ENCODE peak calls at places on chromosomes 12 and 14, in four cellular contexts. C, Q, L and S are unnamed samples.

GRCh38 chr12:13194462-13195110 is 1.9 kb upstream of the EMP1 start:
- DNase-seq in Q (peak; percentile 68), C (no peak), L (no peak), S (peak; percentile 52)

GRCh38 chr14:53128303-53128702 is 24.8 kb downstream of the DDHD1 start:
- DNase-seq in C (no peak), L (no peak), Q (peak; percentile 16), S (no peak)

GRCh38 chr12:27179399-27180214 is 64.5 kb upstream of the STK38L start:
- DNase-seq in L (peak; percentile 74), C (peak; percentile 100), Q (peak; percentile 92), S (peak; percentile 95)

GRCh38 chr14:29648045-29648444 is 279.6 kb downstream of the PRKD1 start:
- DNase-seq in Q (peak; percentile 22), L (no peak), C (peak; percentile 18), S (no peak)

GRCh38 chr12:25793196-25793595 is 165.3 kb upstream of the RASSF8 start:
- DNase-seq in Q (no peak), C (no peak), L (no peak), S (no peak)

GRCh38 chr12:52720487-52720886 is 17.2 kb upstream of the KRT77 start:
- DNase-seq in C (peak; percentile 1), Q (no peak), L (no peak), S (no peak)

GRCh38 chr14:65346895-65347294 is 65.6 kb upstream of the FUT8 start:
- DNase-seq in Q (no peak), L (no peak), C (no peak), S (peak; percentile 45)

GRCh38 chr14:47297374-47297773 is 378.0 kb downstream of the MDGA2 start:
- DNase-seq in Q (no peak), C (no peak), L (no peak), S (no peak)

GRCh38 chr14:92443741-92444140 is 69.8 kb upstream of the RIN3 start:
- DNase-seq in C (no peak), Q (no peak), L (no peak), S (no peak)

GRCh38 chr14:100802766-100803693 is 22.9 kb upstream of the MEG3 start:
- DNase-seq in Q (no peak), L (no peak), C (no peak), S (no peak)

GRCh38 chr12:120536064-120536791 is 2.1 kb downstream of the RNF10 start:
- DNase-seq in Q (no peak), C (no peak), L (no peak), S (no peak)

GRCh38 chr12:129069886-129070285 is 216.6 kb downstream of the GLT1D1 start:
- DNase-seq in C (no peak), L (no peak), Q (no peak), S (no peak)

GRCh38 chr14:89813485-89814080 is 140.9 kb downstream of the EFCAB11 start:
- DNase-seq in L (no peak), Q (peak; percentile 83), C (peak; percentile 99), S (peak; percentile 95)

GRCh38 chr14:23629831-23630396 is 6.2 kb upstream of the DHRS2 start:
- DNase-seq in C (no peak), Q (peak; percentile 36), L (no peak), S (no peak)

GRCh38 chr12:12870454-12870853 is 20.9 kb upstream of the GPRC5A start:
- DNase-seq in L (peak; percentile 95), Q (peak; percentile 80), C (peak; percentile 100), S (peak; percentile 94)

GRCh38 chr12:120818416-120818815 is 85.7 kb downstream of the SPPL3 start:
- DNase-seq in L (no peak), Q (no peak), C (no peak), S (no peak)

GRCh38 chr12:53103860-53104305 is 597 bp downstream of the SOAT2 start:
- DNase-seq in Q (no peak), C (no peak), L (no peak), S (no peak)

GRCh38 chr12:122721057-122721545 is 4.5 kb upstream of the HCAR3 start:
- DNase-seq in Q (no peak), L (no peak), C (peak; percentile 65), S (peak; percentile 77)

GRCh38 chr12:99130808-99131538 is 485.9 kb downstream of the APAF1 start:
- DNase-seq in L (no peak), Q (no peak), C (peak; percentile 33), S (peak; percentile 14)

GRCh38 chr12:53067074-53067992 is 11.9 kb downstream of the SPRYD3 start:
- DNase-seq in Q (no peak), C (no peak), L (no peak), S (peak; percentile 44)

GRCh38 chr12:58950739-58951100 is 30.4 kb upstream of the LRIG3 start:
- DNase-seq in Q (no peak), L (no peak), C (no peak), S (no peak)

GRCh38 chr14:75456069-75457023 is 28.5 kb downstream of the JDP2 start:
- DNase-seq in L (no peak), Q (no peak), C (no peak), S (no peak)

GRCh38 chr14:49770212-49770817 is 2.4 kb downstream of the KLHDC2 start:
- DNase-seq in C (peak; percentile 55), Q (no peak), L (no peak), S (peak; percentile 76)

GRCh38 chr12:69290545-69291277 is 51.3 kb downstream of the CPSF6 start:
- DNase-seq in L (peak; percentile 81), C (peak; percentile 69), Q (peak; percentile 79), S (peak; percentile 94)

GRCh38 chr14:51444381-51445000 is 204.4 kb downstream of the TMX1 start:
- DNase-seq in L (no peak), Q (no peak), C (peak; percentile 83), S (no peak)

GRCh38 chr12:128843538-128843937 is 9.7 kb upstream of the GLT1D1 start:
- DNase-seq in Q (no peak), C (no peak), L (no peak), S (no peak)

GRCh38 chr12:7970475-7971252 is 34.7 kb upstream of the SLC2A3 start:
- DNase-seq in L (peak; percentile 61), C (peak; percentile 90), Q (peak; percentile 96), S (peak; percentile 97)

GRCh38 chr14:99267871-99268775 is 3.9 kb downstream of the BCL11B start:
- DNase-seq in L (no peak), C (no peak), Q (no peak), S (no peak)

GRCh38 chr14:49621114-49621881 is 699 bp downstream of the MGAT2 start:
- DNase-seq in Q (peak; percentile 42), C (peak; percentile 68), L (no peak), S (no peak)

GRCh38 chr12:93419388-93420034 is 22.2 kb downstream of the UBE2N start:
- DNase-seq in C (peak; percentile 55), Q (peak; percentile 86), L (no peak), S (peak; percentile 83)

GRCh38 chr14:67221248-67221981 is 19.8 kb upstream of the PALS1 start:
- DNase-seq in C (peak; percentile 95), Q (peak; percentile 53), L (peak; percentile 6), S (peak; percentile 79)

GRCh38 chr12:56487448-56488040 is 417 bp downstream of the GLS2 start:
- DNase-seq in Q (no peak), L (no peak), C (peak; percentile 6), S (peak; percentile 10)

GRCh38 chr14:62304172-62304571 is 542.0 kb downstream of the SNAPC1 start:
- DNase-seq in Q (no peak), C (no peak), L (no peak), S (no peak)

GRCh38 chr14:62303437-62303836 is 541.2 kb downstream of the SNAPC1 start:
- DNase-seq in L (no peak), Q (no peak), C (peak; percentile 21), S (no peak)

GRCh38 chr14:62308316-62308715 is 546.1 kb downstream of the SNAPC1 start:
- DNase-seq in Q (no peak), C (no peak), L (no peak), S (no peak)

GRCh38 chr14:62308927-62309326 is 546.7 kb downstream of the SNAPC1 start:
- DNase-seq in Q (no peak), L (no peak), C (peak; percentile 31), S (no peak)

DNA sequence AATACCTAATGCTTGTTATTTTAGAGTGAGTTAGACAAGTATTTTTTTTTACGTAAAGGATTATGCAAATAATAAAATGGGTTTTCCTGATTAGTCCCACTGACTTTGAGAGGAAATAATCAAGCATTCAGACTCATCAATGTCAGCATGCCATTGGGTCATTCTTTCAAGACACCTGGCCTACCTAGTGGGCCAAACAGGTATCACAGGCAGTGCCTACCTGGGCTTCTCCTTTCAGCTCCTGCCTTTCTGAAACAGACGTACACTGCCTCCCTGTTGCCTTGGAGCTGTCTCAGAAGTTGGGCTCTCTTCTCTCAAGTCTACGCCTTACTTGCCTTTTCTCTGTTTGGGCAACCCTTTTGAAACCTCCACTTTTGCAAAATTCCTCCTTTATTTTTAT is 545.6 kb downstream of the SNAPC1 start:
- DNase-seq in C (no peak), Q (no peak), L (no peak), S (no peak)
- TF ChIP-seq CTCF in C (no peak), Q (no peak), L (no peak), S (no peak)

DNA sequence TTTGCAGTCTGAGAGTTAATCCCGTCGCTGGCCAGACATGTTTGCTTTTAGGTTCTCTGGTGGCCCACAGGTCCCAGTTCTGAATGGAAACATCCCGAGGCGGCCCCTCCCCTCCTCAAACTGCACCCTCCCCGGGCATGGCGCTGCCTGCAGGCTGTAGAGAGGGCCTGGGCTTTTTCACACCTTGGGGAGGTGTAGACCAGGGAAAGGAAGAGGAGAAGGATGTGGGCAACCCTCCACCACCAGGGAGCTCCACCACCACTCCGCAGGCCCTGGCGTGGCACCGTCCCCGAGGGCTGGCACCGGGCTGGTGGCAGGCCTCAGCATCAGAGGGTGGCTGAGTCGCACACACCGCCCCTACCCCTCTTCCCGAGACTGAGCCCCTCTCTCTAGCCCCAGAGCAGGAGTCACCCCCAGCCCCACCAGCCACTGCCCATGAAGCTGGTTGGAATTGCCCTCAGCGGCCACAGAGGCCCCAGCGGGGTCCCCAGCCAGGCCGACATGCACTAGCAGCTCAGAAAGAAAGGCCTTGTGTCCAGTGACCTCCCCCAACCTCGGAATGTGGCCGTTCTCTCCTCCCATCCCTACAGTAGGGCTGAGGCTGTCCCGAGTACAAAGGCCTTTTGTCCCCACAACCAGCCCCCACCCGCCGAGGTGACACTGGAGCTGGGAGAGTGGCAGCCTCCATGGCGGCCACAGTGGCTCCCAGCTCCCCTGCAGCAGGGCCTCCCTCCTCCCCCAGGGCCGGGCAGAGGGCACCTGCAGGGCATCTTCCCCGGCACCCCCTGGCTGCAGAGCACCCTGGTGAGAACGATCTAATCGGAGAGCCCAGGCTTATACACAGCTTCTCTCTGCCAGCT is 23.5 kb upstream of the INF2 start:
- DNase-seq in Q (no peak), L (peak; percentile 91), C (no peak), S (no peak)
- H3K4me3 ChIP-seq in Q (no peak overlapping the region), L (peak overlapping the region; percentile 22), C (no peak overlapping the region), S (no peak overlapping the region)

DNA sequence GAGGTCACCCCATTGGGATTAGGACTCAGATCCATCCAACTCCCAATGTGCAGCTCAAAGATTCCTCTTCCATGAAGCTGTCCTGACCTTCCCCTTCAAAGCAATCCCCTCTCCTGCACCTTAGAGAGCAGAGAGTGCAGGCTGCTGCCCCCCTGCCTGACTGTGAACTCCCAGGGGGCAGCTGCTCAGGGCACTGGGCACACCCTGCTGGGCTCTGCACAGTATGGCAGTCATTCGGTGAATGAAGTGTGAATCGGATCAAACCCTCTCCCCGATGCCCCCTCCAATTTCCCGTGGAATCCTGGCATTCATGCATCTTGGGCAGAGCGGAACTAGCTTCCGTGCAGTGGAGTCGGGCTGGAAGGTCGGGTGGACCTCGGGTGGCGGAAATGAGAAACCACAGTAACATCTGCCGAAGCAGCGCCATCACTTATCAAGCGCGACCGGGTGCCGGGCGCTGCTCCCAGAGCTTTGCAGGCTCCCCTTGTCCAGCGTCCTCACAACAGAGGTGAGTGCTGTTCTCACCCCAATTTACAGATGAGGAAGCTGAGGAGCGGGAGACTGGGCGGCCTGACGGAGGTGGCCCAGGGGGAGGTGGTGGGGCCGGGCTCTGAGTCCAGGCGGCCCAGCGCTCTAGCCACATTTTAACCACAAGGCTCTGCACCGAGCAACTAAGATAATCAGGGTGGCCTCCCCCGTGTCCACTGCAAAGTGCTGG is 14.7 kb downstream of the GALNT9 start:
- DNase-seq in L (no peak), C (no peak), Q (no peak), S (no peak)
- TF ChIP-seq CTCF in L (no peak), C (no peak), Q (no peak), S (no peak)

GRCh38 chr12:132908145-132909029 is 21.0 kb upstream of the CHFR start:
- DNase-seq in L (no peak), Q (peak; percentile 95), C (peak; percentile 98), S (peak; percentile 99)
- H3K4me3 ChIP-seq in L (no peak overlapping the region), Q (peak overlapping the region; percentile 74), C (peak overlapping the region; percentile 41), S (peak overlapping the region; percentile 80)